ENCODE peak calls at places on chromosomes 6 and 20, in five cellular contexts. J, K, M, E and N are unnamed samples.

GRCh38 chr6:6543181-6543879 is 45.2 kb upstream of the LY86 start:
- DNase-seq in K (no peak), E (no peak), J (no peak), M (no peak), N (no peak)

GRCh38 chr20:16946097-16946496 is 197.9 kb downstream of the OTOR start:
- DNase-seq in K (no peak), E (no peak), J (no peak), M (no peak), N (no peak)

GRCh38 chr6:12136905-12137304 is 124.8 kb downstream of the HIVEP1 start:
- DNase-seq in K (no peak), J (no peak), M (peak; percentile 59), E (no peak), N (peak; percentile 27)

GRCh38 chr6:25943887-25944286 is 13.4 kb upstream of the SLC17A2 start:
- DNase-seq in M (no peak), J (no peak), E (no peak), K (no peak), N (no peak)

GRCh38 chr20:35618372-35619131 is 2.9 kb downstream of the SPAG4 start:
- DNase-seq in M (peak; percentile 15), E (peak; percentile 18), J (peak; percentile 61), K (peak; percentile 40), N (peak; percentile 39)

GRCh38 chr20:18314786-18315406 is 26.6 kb downstream of the ZNF133 start:
- DNase-seq in M (peak; percentile 1), E (no peak), J (no peak), K (no peak), N (peak; percentile 23)

GRCh38 chr20:64038252-64038578 is 2.2 kb downstream of the C20orf204 start:
- DNase-seq in J (no peak), K (no peak), E (no peak), M (no peak), N (no peak)

GRCh38 chr6:107832146-107833056 is 8.3 kb upstream of the SCML4 start:
- DNase-seq in E (no peak), M (no peak), J (no peak), K (no peak), N (no peak)

GRCh38 chr20:9054176-9054575 is 14.7 kb upstream of the PLCB4 start:
- DNase-seq in K (no peak), E (no peak), J (no peak), M (peak; percentile 54), N (no peak)

GRCh38 chr6:139839506-139840156 is 465.2 kb upstream of the CITED2 start:
- DNase-seq in K (peak; percentile 30), M (no peak), E (no peak), J (no peak), N (no peak)

GRCh38 chr6:62541502-62541901 is 255.5 kb upstream of the KHDRBS2 start:
- DNase-seq in K (no peak), J (no peak), M (no peak), E (no peak), N (no peak)

GRCh38 chr6:129890164-129890563 is 29.0 kb upstream of the TMEM244 start:
- DNase-seq in M (peak; percentile 33), E (no peak), J (no peak), K (no peak), N (peak; percentile 55)

GRCh38 chr6:56850618-56851017 is 104.3 kb upstream of the BEND6 start:
- DNase-seq in E (no peak), J (no peak), K (no peak), M (no peak), N (no peak)

GRCh38 chr6:157982297-157982579 is 575 bp downstream of the SYNJ2 start:
- DNase-seq in J (no peak), K (no peak), M (peak; percentile 42), E (no peak), N (peak; percentile 30)

GRCh38 chr20:23566199-23566932 is 1.9 kb downstream of the CST9L start:
- DNase-seq in J (no peak), K (no peak), M (no peak), E (no peak), N (no peak)

GRCh38 chr20:50189681-50190250 is 864 bp upstream of the CEBPB start:
- DNase-seq in K (peak; percentile 64), M (no peak), E (no peak), J (peak; percentile 80), N (no peak)

GRCh38 chr20:59673288-59673997 is 69.1 kb downstream of the PHACTR3 start:
- DNase-seq in J (no peak), E (no peak), M (no peak), K (no peak), N (no peak)

GRCh38 chr20:39605908-39606307 is 643.8 kb downstream of the DHX35 start:
- DNase-seq in M (no peak), K (no peak), E (no peak), J (no peak), N (no peak)

GRCh38 chr6:136487746-136488145 is 62.5 kb downstream of the MAP7 start:
- DNase-seq in J (no peak), E (no peak), K (no peak), M (peak; percentile 59), N (no peak)

GRCh38 chr6:122151066-122151465 is 248.4 kb upstream of the HSF2 start:
- DNase-seq in K (no peak), M (no peak), J (no peak), E (no peak), N (no peak)

GRCh38 chr20:22523128-22523498 is 61.3 kb downstream of the FOXA2 start:
- DNase-seq in M (no peak), K (no peak), E (no peak), J (no peak), N (no peak)

GRCh38 chr6:150547511-150548222 is 52.0 kb upstream of the PLEKHG1 start:
- DNase-seq in K (peak; percentile 50), E (no peak), J (no peak), M (no peak), N (no peak)

GRCh38 chr6:170206931-170207431 is 83.9 kb downstream of the DLL1 start:
- DNase-seq in E (no peak), M (no peak), J (peak; percentile 12), K (no peak), N (no peak)

GRCh38 chr20:20371681-20372080 is 3.8 kb downstream of the INSM1 start:
- DNase-seq in E (no peak), M (no peak), J (no peak), K (no peak), N (no peak)

GRCh38 chr6:116206231-116206903 is 47.5 kb downstream of the TSPYL4 start:
- DNase-seq in K (no peak), J (no peak), E (no peak), M (no peak), N (peak; percentile 24)

GRCh38 chr20:57167971-57168693 is 98.3 kb downstream of the BMP7 start:
- DNase-seq in M (peak; percentile 38), J (no peak), E (no peak), K (no peak), N (peak; percentile 43)

GRCh38 chr20:58483470-58483869 is 31.7 kb downstream of the APCDD1L start:
- DNase-seq in K (no peak), J (no peak), M (no peak), E (no peak), N (no peak)

GRCh38 chr20:58482416-58482815 is 32.8 kb downstream of the APCDD1L start:
- DNase-seq in E (no peak), K (no peak), J (no peak), M (peak; percentile 15), N (no peak)

GRCh38 chr20:58486207-58486606 is 29.0 kb downstream of the APCDD1L start:
- DNase-seq in E (no peak), J (no peak), M (no peak), K (no peak), N (no peak)

GRCh38 chr20:58483051-58483450 is 32.1 kb downstream of the APCDD1L start:
- DNase-seq in E (no peak), K (no peak), M (no peak), J (no peak), N (no peak)

GRCh38 chr20:58485326-58485725 is 29.9 kb downstream of the APCDD1L start:
- DNase-seq in J (no peak), E (no peak), M (peak; percentile 92), K (no peak), N (peak; percentile 15)
- H3K9me3 ChIP-seq in J (no peaks in the 10 kb centered on the region), E (peaks cover 4% of the 10 kb centered on the region), M (no peaks in the 10 kb centered on the region), K (peaks cover 4% of the 10 kb centered on the region), N (peaks cover 17% of the 10 kb centered on the region)

DNA sequence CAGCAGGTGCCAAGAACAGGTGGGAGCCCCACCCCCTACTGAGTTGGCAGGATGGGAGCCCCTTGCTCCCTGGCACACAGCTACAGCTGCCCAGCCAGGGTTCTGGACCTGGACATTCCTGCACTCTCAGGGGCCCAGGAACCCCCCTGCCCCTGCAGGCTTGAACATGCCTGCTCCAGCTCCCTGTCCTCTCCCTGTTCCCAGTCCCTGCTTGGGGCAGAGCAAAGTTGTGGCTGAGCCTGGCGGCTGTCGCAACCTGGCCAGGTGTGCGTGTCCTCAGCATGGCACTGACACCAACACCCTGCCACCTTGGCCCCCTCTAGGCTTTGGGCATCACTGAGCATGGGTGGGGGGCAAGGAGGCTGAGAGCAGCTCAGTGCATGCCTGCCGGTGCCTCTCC is 491.2 kb upstream of the NOX3 start:
- DNase-seq in E (no peak), J (no peak), M (no peak), K (no peak), N (no peak)
- H3K9me3 ChIP-seq in E (no peaks in the 10 kb centered on the region), J (no peaks in the 10 kb centered on the region), M (no peaks in the 10 kb centered on the region), K (no peaks in the 10 kb centered on the region), N (no peaks in the 10 kb centered on the region)

GRCh38 chr6:20404641-20405032 is 3.0 kb downstream of the E2F3 start:
- DNase-seq in E (peak; percentile 70), M (peak; percentile 74), K (no peak), J (no peak), N (peak; percentile 87)

GRCh38 chr6:20403080-20403765 is 1.5 kb downstream of the E2F3 start:
- DNase-seq in J (peak; percentile 77), M (peak; percentile 69), E (peak; percentile 77), K (peak; percentile 92), N (peak; percentile 92)

GRCh38 chr6:20401403-20402180 is at the start of gene E2F3:
- DNase-seq in K (peak; percentile 100), J (peak; percentile 99), M (peak; percentile 100), E (peak; percentile 99), N (peak; percentile 100)

GRCh38 chr6:20402181-20403079 is 751 bp downstream of the E2F3 start:
- DNase-seq in E (peak; percentile 53), J (peak; percentile 60), M (peak; percentile 21), K (peak; percentile 51), N (peak; percentile 68)

DNA sequence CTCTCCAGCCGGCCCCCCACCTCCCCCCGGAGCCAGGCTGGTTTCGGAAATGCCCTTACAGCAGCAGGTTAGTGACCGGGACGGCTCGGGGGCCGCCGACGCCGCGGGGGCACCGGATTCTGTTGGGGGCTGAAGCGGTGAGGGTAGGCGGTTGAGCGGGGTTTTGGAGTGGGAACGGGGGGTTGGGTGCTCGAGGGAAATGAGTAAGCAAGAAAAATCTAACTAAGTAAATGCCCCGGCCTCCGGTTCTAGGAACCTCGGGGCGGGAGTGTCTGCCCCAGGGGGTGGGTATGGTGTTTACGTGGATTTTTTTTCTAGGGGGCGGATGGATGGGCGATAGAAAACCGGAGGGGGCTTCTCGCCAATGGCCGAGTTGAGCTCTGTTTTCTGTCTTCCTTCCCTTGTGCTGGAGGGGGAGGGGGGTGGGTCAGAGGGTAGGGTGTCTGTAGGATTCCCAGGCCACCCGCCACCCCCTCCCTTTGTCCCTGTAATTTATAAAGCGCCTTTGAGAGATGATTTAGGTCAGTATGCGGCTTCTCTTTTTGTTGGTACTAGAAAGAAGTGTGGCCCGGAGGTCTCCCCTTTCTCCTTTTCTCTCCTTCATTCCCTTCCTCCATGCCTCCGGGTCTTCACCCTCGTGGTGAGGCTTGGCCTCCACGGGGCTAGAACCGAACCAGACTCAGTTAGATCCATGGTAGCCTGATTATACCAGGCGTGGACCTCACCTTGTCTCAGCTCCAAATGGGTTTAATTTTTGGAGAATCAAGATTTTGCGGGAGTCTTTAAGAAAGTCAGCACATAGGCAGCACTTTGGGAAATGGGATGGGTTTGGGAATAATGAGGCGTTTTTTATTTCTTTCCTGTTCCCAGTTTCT is 2.3 kb downstream of the E2F3 start:
- DNase-seq in J (peak; percentile 56), M (peak; percentile 44), K (no peak), E (peak; percentile 62), N (peak; percentile 68)
- H3K9me3 ChIP-seq in J (no peaks in the 10 kb centered on the region), M (no peaks in the 10 kb centered on the region), K (no peaks in the 10 kb centered on the region), E (no peaks in the 10 kb centered on the region), N (no peaks in the 10 kb centered on the region)

GRCh38 chr6:106808758-106809157 is 165.8 kb downstream of the CD24 start:
- DNase-seq in E (no peak), M (no peak), J (no peak), K (no peak), N (no peak)
- H3K9me3 ChIP-seq in E (no peaks in the 10 kb centered on the region), M (no peaks in the 10 kb centered on the region), J (no peaks in the 10 kb centered on the region), K (no peaks in the 10 kb centered on the region), N (peaks cover 15% of the 10 kb centered on the region)